ENCODE peak calls at places on chromosomes 1 and 21, in seven cellular contexts. L, B, O, V, Z, Q and J are unnamed samples.

GRCh38 chr1:153534933-153535663 is 693 bp downstream of the S100A6 start:
- DNase-seq in L (no peak), Z (no peak), B (no peak), V (no peak), Q (no peak), O (peak; percentile 34), J (peak; percentile 23)

GRCh38 chr1:65729308-65729707 is 63.4 kb upstream of the PDE4B start:
- DNase-seq in Q (no peak), B (no peak), L (no peak), Z (no peak), O (no peak), V (no peak), J (no peak)

GRCh38 chr1:17348593-17349234 is 23.3 kb upstream of the PADI6 start:
- DNase-seq in V (no peak), B (no peak), Z (no peak), Q (no peak), L (no peak), O (no peak), J (no peak)

GRCh38 chr1:148263128-148263905 is 111.2 kb upstream of the NBPF11 start:
- DNase-seq in L (peak; percentile 55), Q (peak; percentile 93), O (peak; percentile 94), B (peak; percentile 96), Z (peak; percentile 100), V (peak; percentile 58), J (peak; percentile 95)

GRCh38 chr1:153946622-153947246 is at the start of gene DENND4B:
- DNase-seq in O (peak; percentile 83), Z (peak; percentile 92), L (peak; percentile 65), V (peak; percentile 76), Q (no peak), B (peak; percentile 94), J (peak; percentile 91)

GRCh38 chr1:115794976-115795375 is 26.5 kb upstream of the CASQ2 start:
- DNase-seq in O (no peak), V (no peak), B (no peak), Z (no peak), Q (no peak), L (no peak), J (no peak)

GRCh38 chr1:226675720-226676357 is 63.2 kb downstream of the ITPKB start:
- DNase-seq in B (no peak), V (no peak), O (no peak), L (no peak), Q (no peak), Z (no peak), J (no peak)

GRCh38 chr1:58813801-58814200 is 30.0 kb upstream of the JUN start:
- DNase-seq in V (no peak), B (no peak), L (no peak), Z (peak; percentile 43), Q (no peak), O (peak; percentile 13), J (peak; percentile 40)

GRCh38 chr1:233240367-233240766 is 55.2 kb downstream of the PCNX2 start:
- DNase-seq in Q (no peak), Z (no peak), L (peak; percentile 39), O (no peak), B (no peak), V (no peak), J (no peak)

GRCh38 chr1:33142483-33143065 is 39.3 kb downstream of the TRIM62 start:
- DNase-seq in Q (no peak), B (no peak), V (no peak), O (no peak), Z (no peak), L (no peak), J (peak; percentile 39)

GRCh38 chr1:228494044-228494353 is 6.8 kb downstream of the RNF187 start:
- DNase-seq in B (no peak), Z (no peak), L (no peak), Q (no peak), O (no peak), V (no peak), J (no peak)

GRCh38 chr1:196148367-196148970 is 459.8 kb downstream of the KCNT2 start:
- DNase-seq in Z (peak; percentile 29), O (peak; percentile 55), Q (no peak), L (peak; percentile 57), V (no peak), B (no peak), J (peak; percentile 77)

GRCh38 chr1:183457449-183457848 is 14.8 kb upstream of the SMG7 start:
- DNase-seq in V (no peak), Z (no peak), Q (no peak), L (no peak), B (no peak), O (no peak), J (no peak)
- H3K23ac ChIP-seq in V (no peak overlapping the region), Z (no peak overlapping the region), Q (no peak overlapping the region), L (no peak overlapping the region), B (no peak overlapping the region), O (no peak overlapping the region), J (no peak overlapping the region)

GRCh38 chr1:247212914-247213617 is 41.2 kb upstream of the ZNF124 start:
- DNase-seq in Z (no peak), V (no peak), B (no peak), Q (no peak), O (no peak), L (no peak), J (no peak)

GRCh38 chr1:247218252-247218651 is 37.6 kb upstream of the VN1R5 start:
- DNase-seq in V (no peak), L (no peak), O (no peak), B (no peak), Q (no peak), Z (no peak), J (no peak)

GRCh38 chr1:247212012-247212411 is 40.2 kb upstream of the ZNF124 start:
- DNase-seq in B (no peak), O (no peak), V (no peak), L (no peak), Z (no peak), Q (no peak), J (no peak)

GRCh38 chr1:247211339-247211738 is 39.5 kb upstream of the ZNF124 start:
- DNase-seq in L (no peak), V (no peak), B (no peak), O (no peak), Z (no peak), Q (no peak), J (no peak)

GRCh38 chr1:247216246-247216645 is 39.6 kb upstream of the VN1R5 start:
- DNase-seq in Z (no peak), V (no peak), B (no peak), O (no peak), Q (no peak), L (no peak), J (no peak)
- H3K4ac ChIP-seq in Z (no peak overlapping the region), V (no peak overlapping the region), B (no peak overlapping the region), O (no peak overlapping the region), Q (no peak overlapping the region), L (no peak overlapping the region), J (no peak overlapping the region)

GRCh38 chr1:243354511-243355153 is 98.8 kb downstream of the SDCCAG8 start:
- DNase-seq in Q (no peak), V (no peak), B (no peak), Z (no peak), O (peak; percentile 54), L (peak; percentile 21), J (no peak)
- H3K23ac ChIP-seq in Q (no peak overlapping the region), V (no peak overlapping the region), B (no peak overlapping the region), Z (no peak overlapping the region), O (no peak overlapping the region), L (peak overlapping the region; percentile 58), J (no peak overlapping the region)

GRCh38 chr1:95636897-95637296 is 402.9 kb downstream of the RWDD3 start:
- DNase-seq in Q (no peak), V (no peak), Z (no peak), B (no peak), L (no peak), O (no peak), J (no peak)
- H3K4ac ChIP-seq in Q (no peak overlapping the region), V (no peak overlapping the region), Z (no peak overlapping the region), B (no peak overlapping the region), L (no peak overlapping the region), O (no peak overlapping the region), J (no peak overlapping the region)

GRCh38 chr21:42508371-42508770 is 5.3 kb upstream of the SLC37A1 start:
- DNase-seq in B (no peak), Z (no peak), O (no peak), Q (no peak), L (no peak), V (no peak), J (no peak)

GRCh38 chr21:42507418-42507817 is 6.2 kb upstream of the SLC37A1 start:
- DNase-seq in Q (no peak), Z (no peak), V (no peak), B (no peak), O (no peak), L (no peak), J (no peak)

GRCh38 chr21:42509239-42509638 is 4.4 kb upstream of the SLC37A1 start:
- DNase-seq in L (no peak), Z (no peak), Q (no peak), B (no peak), O (no peak), V (no peak), J (no peak)

GRCh38 chr21:42503711-42504110 is 7.7 kb upstream of the RSPH1 start:
- DNase-seq in O (no peak), B (no peak), V (no peak), Q (no peak), L (no peak), Z (no peak), J (no peak)

GRCh38 chr21:42505090-42505726 is 8.4 kb upstream of the SLC37A1 start:
- DNase-seq in Q (no peak), L (no peak), Z (no peak), V (no peak), O (no peak), B (no peak), J (no peak)
- H3K23ac ChIP-seq in Q (no peak overlapping the region), L (no peak overlapping the region), Z (no peak overlapping the region), V (no peak overlapping the region), O (no peak overlapping the region), B (no peak overlapping the region), J (no peak overlapping the region)

DNA sequence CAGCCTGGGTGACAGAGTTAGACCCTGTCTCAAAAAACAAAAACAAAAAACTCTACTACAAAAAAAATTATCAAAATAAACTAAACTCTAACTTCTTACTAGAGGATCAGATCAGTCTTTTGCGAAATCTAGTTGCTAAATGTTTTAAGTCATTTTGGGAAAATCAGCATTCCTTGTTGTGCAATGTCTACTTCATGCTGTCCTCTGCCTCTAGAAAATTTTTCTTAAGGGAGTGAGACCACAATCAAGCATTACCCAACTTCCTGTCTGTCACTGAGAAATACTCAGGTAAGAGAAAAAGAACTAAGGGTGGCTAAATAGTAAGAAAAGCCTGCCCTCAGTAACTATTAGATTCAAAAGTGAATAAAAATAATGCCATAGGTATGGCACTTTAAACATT is 67.2 kb upstream of the FOXD3 start:
- DNase-seq in Q (no peak), O (no peak), B (no peak), V (no peak), Z (no peak), L (no peak), J (no peak)
- H3K4ac ChIP-seq in Q (no peak overlapping the region), O (no peak overlapping the region), B (no peak overlapping the region), V (no peak overlapping the region), Z (no peak overlapping the region), L (no peak overlapping the region), J (no peak overlapping the region)